ENCODE peak calls at places on chromosomes 16 and 17, in eight cellular contexts. D is GM04504, S is body of pancreas, Q is AG10803, F is A549, L is adrenal gland, M is AG04449, V is choroid plexus epithelial cell. G is an unnamed sample.

GRCh38 chr17:27407916-27408846 is 48.1 kb upstream of the KSR1 start:
- DNase-seq in D (no peak), S (no peak), Q (peak), F (peak), L (peak), M (no peak), V (peak), G (peak)

GRCh38 chr17:50097455-50097854 is 2.3 kb downstream of the PDK2 start:
- DNase-seq in D (no peak), S (no peak), Q (no peak), F (no peak), L (no peak), M (no peak), V (no peak), G (no peak)

GRCh38 chr16:17408296-17408695 is 62.5 kb downstream of the XYLT1 start:
- DNase-seq in D (no peak), S (no peak), Q (peak), F (no peak), L (no peak), M (no peak), V (no peak), G (no peak)

GRCh38 chr16:84836234-84836647 is 16.5 kb downstream of the CRISPLD2 start:
- DNase-seq in D (peak), S (peak), Q (peak), F (no peak), L (no peak), M (peak), V (peak), G (peak)

GRCh38 chr17:82690786-82691489 is 7.6 kb downstream of the RAB40B start:
- DNase-seq in D (no peak), S (no peak), Q (no peak), F (no peak), L (no peak), M (no peak), V (no peak), G (no peak)

GRCh38 chr17:42266462-42266861 is 9.7 kb downstream of the STAT5B start:
- DNase-seq in D (no peak), S (no peak), Q (no peak), F (no peak), L (no peak), M (no peak), V (no peak), G (no peak)

GRCh38 chr16:1707193-1707790 is 1.3 kb downstream of the MAPK8IP3 start:
- DNase-seq in D (no peak), S (peak), Q (peak), F (no peak), L (no peak), M (no peak), V (peak), G (no peak)

GRCh38 chr17:77356109-77356689 is 215.4 kb downstream of the SEC14L1 start:
- DNase-seq in D (no peak), S (no peak), Q (no peak), F (no peak), L (peak), M (no peak), V (no peak), G (no peak)

GRCh38 chr17:7561028-7561575 is 617 bp upstream of the SENP3 start:
- DNase-seq in D (no peak), S (peak), Q (peak), F (peak), L (peak), M (peak), V (peak), G (no peak)

GRCh38 chr16:51814617-51815016 is 663.5 kb upstream of the SALL1 start:
- DNase-seq in D (no peak), S (no peak), Q (no peak), F (no peak), L (no peak), M (no peak), V (no peak), G (no peak)

GRCh38 chr16:50208460-50208931 is 55.4 kb downstream of the TENT4B start:
- DNase-seq in D (peak), S (no peak), Q (peak), F (no peak), L (no peak), M (no peak), V (peak), G (no peak)

GRCh38 chr17:42677921-42678781 is 1.4 kb upstream of the PLEKHH3 start:
- DNase-seq in D (peak), S (peak), Q (peak), F (peak), L (peak), M (no peak), V (peak), G (no peak)

GRCh38 chr17:27762527-27763305 is 37.6 kb downstream of the NOS2 start:
- DNase-seq in D (no peak), S (no peak), Q (peak), F (no peak), L (no peak), M (no peak), V (peak), G (no peak)

GRCh38 chr16:50286681-50287080 is 20.3 kb downstream of the ADCY7 start:
- DNase-seq in D (no peak), S (no peak), Q (no peak), F (no peak), L (no peak), M (no peak), V (no peak), G (no peak)

GRCh38 chr17:31579265-31579664 is 187.8 kb downstream of the RAB11FIP4 start:
- DNase-seq in D (no peak), S (no peak), Q (no peak), F (no peak), L (no peak), M (no peak), V (peak), G (no peak)

GRCh38 chr17:57037401-57037800 is 47.6 kb upstream of the AKAP1 start:
- DNase-seq in D (no peak), S (no peak), Q (no peak), F (no peak), L (no peak), M (no peak), V (no peak), G (no peak)

GRCh38 chr17:8602679-8603078 is 27.8 kb downstream of the MYH10 start:
- DNase-seq in D (no peak), S (no peak), Q (no peak), F (no peak), L (no peak), M (no peak), V (no peak), G (no peak)

GRCh38 chr16:28082624-28083023 is 19.1 kb upstream of the GSG1L start:
- DNase-seq in D (no peak), S (no peak), Q (no peak), F (no peak), L (no peak), M (no peak), V (no peak), G (no peak)

GRCh38 chr17:61803216-61803615 is 60.1 kb downstream of the BRIP1 start:
- DNase-seq in D (no peak), S (no peak), Q (no peak), F (no peak), L (no peak), M (no peak), V (no peak), G (no peak)

GRCh38 chr17:76635039-76635438 is 8.5 kb downstream of the ST6GALNAC1 start:
- DNase-seq in D (no peak), S (no peak), Q (no peak), F (no peak), L (no peak), M (no peak), V (no peak), G (no peak)

GRCh38 chr16:17459903-17460521 is 10.7 kb downstream of the XYLT1 start:
- DNase-seq in D (no peak), S (no peak), Q (no peak), F (no peak), L (peak), M (no peak), V (no peak), G (no peak)

GRCh38 chr16:79369796-79370195 is 230.7 kb downstream of the MAF start:
- DNase-seq in D (no peak), S (no peak), Q (peak), F (no peak), L (no peak), M (no peak), V (peak), G (no peak)

GRCh38 chr17:82424001-82424862 is 5.8 kb upstream of the OGFOD3 start:
- DNase-seq in D (no peak), S (peak), Q (peak), F (no peak), L (no peak), M (no peak), V (peak), G (no peak)

G was measured in non-pigmented ciliary epithelial cell.